ENCODE peak calls at places on chromosome 20, in five cellular contexts. I, B, Y, N and U are unnamed samples. For H3K27me3, the result is how much of the 10 kb centered on the place peaks cover.

GRCh38 chr20:12409501-12409900 is 491.8 kb downstream of the BTBD3 start:
- DNase-seq in I (peak), B (no peak), Y (no peak), N (no peak), U (peak)

GRCh38 chr20:49573900-49574416 is 6.0 kb upstream of the PTGIS start:
- DNase-seq in I (no peak), B (no peak), Y (no peak), N (no peak), U (no peak)

GRCh38 chr20:22619806-22620205 is 35.4 kb upstream of the FOXA2 start:
- DNase-seq in I (no peak), B (peak), Y (no peak), N (no peak), U (no peak)

GRCh38 chr20:53502820-53503219 is 90.8 kb downstream of the ZNF217 start:
- DNase-seq in I (no peak), B (peak), Y (no peak), N (no peak), U (no peak)

GRCh38 chr20:57553376-57554018 is 7.4 kb upstream of the PCK1 start:
- DNase-seq in I (no peak), B (no peak), Y (no peak), N (no peak), U (no peak)

GRCh38 chr20:26243731-26244130 is 547.1 kb upstream of the ZNF337 start:
- DNase-seq in I (no peak), B (no peak), Y (no peak), N (no peak), U (no peak)

GRCh38 chr20:61535956-61536355 is 283.9 kb downstream of the CDH4 start:
- DNase-seq in I (no peak), B (no peak), Y (no peak), N (no peak), U (no peak)

GRCh38 chr20:237479-237878 is 10.4 kb downstream of the DEFB129 start:
- DNase-seq in I (no peak), B (no peak), Y (no peak), N (no peak), U (no peak)

GRCh38 chr20:31608256-31608980 is 3.3 kb downstream of the ID1 start:
- DNase-seq in I (peak), B (peak), Y (peak), N (peak), U (peak)

GRCh38 chr20:5557123-5557522 is 193.1 kb upstream of the SHLD1 start:
- DNase-seq in I (peak), B (peak), Y (peak), N (peak), U (peak)

GRCh38 chr20:11214281-11214680 is 540.5 kb upstream of the JAG1 start:
- DNase-seq in I (no peak), B (no peak), Y (no peak), N (no peak), U (no peak)

GRCh38 chr20:48126227-48126740 is 341.0 kb upstream of the SULF2 start:
- DNase-seq in I (no peak), B (no peak), Y (no peak), N (no peak), U (no peak)

GRCh38 chr20:57702091-57702490 is 7.7 kb downstream of the PMEPA1 start:
- DNase-seq in I (no peak), B (no peak), Y (no peak), N (no peak), U (no peak)

GRCh38 chr20:14334306-14334930 is 3.0 kb downstream of the FLRT3 start:
- DNase-seq in I (peak), B (no peak), Y (peak), N (peak), U (peak)

GRCh38 chr20:14599613-14600012 is 262.2 kb upstream of the FLRT3 start:
- DNase-seq in I (no peak), B (no peak), Y (no peak), N (no peak), U (no peak)

GRCh38 chr20:61599061-61599930 is 347.2 kb downstream of the CDH4 start:
- DNase-seq in I (no peak), B (peak), Y (no peak), N (no peak), U (no peak)

GRCh38 chr20:53652090-53652858 is 58.6 kb upstream of the ZNF217 start:
- DNase-seq in I (no peak), B (no peak), Y (no peak), N (peak), U (no peak)

GRCh38 chr20:21515300-21516179 is 1.7 kb upstream of the NKX2-2 start:
- DNase-seq in I (no peak), B (peak), Y (peak), N (no peak), U (no peak)

GRCh38 chr20:52110456-52110855 is 81.1 kb downstream of the ZFP64 start:
- DNase-seq in I (no peak), B (no peak), Y (no peak), N (no peak), U (no peak)

GRCh38 chr20:20014659-20015058 is 2.5 kb upstream of the NAA20 start:
- DNase-seq in I (peak), B (no peak), Y (no peak), N (no peak), U (no peak)

GRCh38 chr20:10665791-10666190 is 8.0 kb downstream of the JAG1 start:
- DNase-seq in I (no peak), B (no peak), Y (no peak), N (no peak), U (peak)

GRCh38 chr20:61048292-61048691 is 203.8 kb upstream of the CDH4 start:
- DNase-seq in I (no peak), B (no peak), Y (no peak), N (no peak), U (no peak)

GRCh38 chr20:4025125-4025524 is 9.8 kb upstream of the RNF24 start:
- DNase-seq in I (no peak), B (no peak), Y (no peak), N (no peak), U (no peak)

GRCh38 chr20:22815584-22815983 is 219.5 kb upstream of the SSTR4 start:
- DNase-seq in I (no peak), B (no peak), Y (no peak), N (no peak), U (no peak)

GRCh38 chr20:19661717-19662637 is 96.1 kb upstream of the RIN2 start:
- DNase-seq in I (peak), B (peak), Y (peak), N (peak), U (peak)

GRCh38 chr20:19688031-19688806 is 69.8 kb upstream of the RIN2 start:
- DNase-seq in I (peak), B (peak), Y (no peak), N (peak), U (peak)

GRCh38 chr20:47318027-47318595 is 38.4 kb downstream of the ZMYND8 start:
- DNase-seq in I (peak), B (peak), Y (no peak), N (peak), U (peak)

GRCh38 chr20:10961651-10962288 is 288.0 kb upstream of the JAG1 start:
- DNase-seq in I (peak), B (no peak), Y (no peak), N (no peak), U (no peak)

GRCh38 chr20:51650685-51651134 is 108.2 kb upstream of the NFATC2 start:
- DNase-seq in I (peak), B (no peak), Y (no peak), N (peak), U (peak)

GRCh38 chr20:49905415-49906091 is 9.8 kb downstream of the SPATA2 start:
- DNase-seq in I (no peak), B (no peak), Y (no peak), N (no peak), U (no peak)

GRCh38 chr20:17059465-17059864 is 167.4 kb upstream of the PCSK2 start:
- DNase-seq in I (peak), B (no peak), Y (no peak), N (peak), U (no peak)

GRCh38 chr20:40497781-40498691 is 191.0 kb downstream of the MAFB start:
- DNase-seq in I (no peak), B (no peak), Y (no peak), N (peak), U (peak)

GRCh38 chr20:50658804-50659380 is 32.5 kb downstream of the RIPOR3 start:
- DNase-seq in I (peak), B (no peak), Y (no peak), N (no peak), U (no peak)

DNA sequence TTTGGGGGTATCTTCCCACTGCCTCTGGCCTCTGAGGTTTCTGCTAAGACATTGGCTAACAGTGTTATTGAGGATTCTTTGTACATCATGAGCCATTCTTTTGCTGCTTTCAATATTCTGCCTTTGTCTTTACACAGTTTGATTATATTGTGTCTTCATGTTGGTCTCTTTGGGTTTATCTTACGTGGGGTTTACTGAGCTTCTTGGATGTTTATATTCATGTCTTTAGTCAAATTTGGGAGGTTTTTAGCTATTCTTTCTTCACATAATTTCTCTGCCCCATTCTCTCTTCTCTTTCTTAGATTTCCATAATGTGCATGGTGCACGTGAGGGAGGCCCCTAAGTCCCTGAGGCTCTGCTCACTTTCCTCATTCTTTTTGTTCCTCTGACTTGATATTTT is 7.6 kb downstream of the ENTPD6 start:
- DNase-seq in I (no peak), B (no peak), Y (no peak), N (no peak), U (no peak)
- H3K4me2 ChIP-seq in I (no peak), B (no peak), Y (no peak), N (no peak), U (no peak)

GRCh38 chr20:63168861-63169260 is 47.1 kb downstream of the YTHDF1 start:
- DNase-seq in I (no peak), B (no peak), Y (no peak), N (no peak), U (no peak)
- H3K27me3 ChIP-seq in I (under half), B (under half), Y (under half), N (half or more), U (under half)

GRCh38 chr20:34952676-34953075 is 2.9 kb downstream of the GSS start:
- DNase-seq in I (no peak), B (no peak), Y (no peak), N (no peak), U (no peak)
- H3K27ac ChIP-seq in I (no peak), B (no peak), Y (no peak), N (peak), U (no peak)

GRCh38 chr20:24673678-24674570 is 204.5 kb downstream of the SYNDIG1 start:
- DNase-seq in I (peak), B (no peak), Y (no peak), N (peak), U (peak)
- H3K4me2 ChIP-seq in I (peak), B (no peak), Y (no peak), N (no peak), U (peak)

DNA sequence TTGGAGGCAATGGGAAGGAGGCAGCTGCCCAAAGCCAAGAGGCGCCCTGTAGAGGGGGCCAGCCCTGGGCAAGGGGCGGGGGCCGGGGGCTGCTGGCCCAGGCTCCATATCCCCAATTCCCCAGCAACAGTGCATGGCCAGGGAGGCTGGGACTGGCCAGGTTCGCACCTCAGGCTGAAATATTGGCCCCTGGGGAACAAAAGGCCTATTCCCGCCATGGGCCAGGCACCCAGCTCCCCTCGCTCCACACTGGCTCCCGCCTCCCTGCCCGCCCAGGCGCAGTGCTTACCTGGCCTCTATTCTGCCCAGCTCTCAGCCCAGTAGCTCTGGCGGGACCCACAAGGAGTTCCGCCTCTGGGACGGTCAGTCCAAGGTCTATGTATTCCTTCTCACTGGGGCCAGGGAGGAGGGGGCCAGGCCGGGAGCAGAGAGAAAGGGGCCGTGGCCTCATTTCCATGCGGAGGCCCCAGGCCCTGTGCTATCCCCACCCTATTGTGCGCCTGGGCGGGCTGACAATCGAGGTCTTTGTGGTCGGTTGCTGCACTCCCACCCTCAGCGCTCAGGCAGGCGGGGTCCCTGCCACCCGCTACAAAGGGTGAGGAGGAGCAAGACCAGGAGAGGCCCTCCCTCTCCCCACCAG is 42.3 kb downstream of the YTHDF1 start:
- DNase-seq in I (no peak), B (no peak), Y (peak), N (no peak), U (no peak)
- H3K27me3 ChIP-seq in I (half or more), B (half or more), Y (under half), N (half or more), U (half or more)

DNA sequence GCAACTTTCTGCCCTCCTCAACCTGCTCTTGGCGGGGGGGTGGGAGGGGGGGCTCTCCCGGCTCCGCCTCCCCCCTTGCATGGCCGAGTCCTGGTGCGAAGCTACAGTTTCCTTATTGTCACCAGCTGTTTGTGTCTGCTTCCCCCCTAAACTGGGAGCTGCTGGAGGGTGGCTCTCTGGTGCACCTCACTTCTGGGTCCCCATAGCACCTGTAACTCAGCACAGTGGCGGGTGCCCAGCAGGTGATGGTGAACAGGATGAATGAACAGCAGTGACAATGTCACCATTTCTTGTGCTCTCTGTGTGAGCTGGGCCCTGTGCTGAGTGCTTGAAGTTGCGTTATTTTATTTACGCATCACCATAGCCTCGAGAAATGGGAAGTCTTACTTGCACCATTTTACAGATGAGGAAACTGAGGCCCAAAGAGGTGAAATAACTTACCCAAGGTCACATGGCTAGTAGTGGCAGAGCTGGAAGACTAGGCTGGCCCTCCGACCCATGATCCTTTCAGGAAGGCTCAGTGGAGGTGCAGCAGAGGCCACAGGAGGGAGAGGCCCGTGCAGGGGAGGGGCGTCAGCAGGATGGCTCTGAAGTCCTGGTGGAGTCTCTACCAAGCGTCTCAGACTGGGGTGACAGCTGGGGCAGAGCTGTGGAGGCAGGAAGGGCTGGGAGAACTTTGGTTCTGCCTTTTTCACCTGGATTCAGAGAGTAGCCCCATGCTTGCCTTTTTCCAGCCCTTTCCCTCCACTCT is 41.8 kb downstream of the SRC start:
- DNase-seq in I (no peak), B (no peak), Y (no peak), N (no peak), U (no peak)
- H3K27ac ChIP-seq in I (no peak), B (no peak), Y (no peak), N (no peak), U (no peak)

GRCh38 chr20:59005523-59006166 is 1.4 kb downstream of the CTSZ start:
- DNase-seq in I (no peak), B (no peak), Y (no peak), N (no peak), U (no peak)

GRCh38 chr20:59003836-59004492 is 3.1 kb downstream of the CTSZ start:
- DNase-seq in I (no peak), B (no peak), Y (no peak), N (no peak), U (no peak)

GRCh38 chr20:59002874-59003399 is 4.1 kb downstream of the CTSZ start:
- DNase-seq in I (no peak), B (no peak), Y (no peak), N (no peak), U (no peak)

GRCh38 chr20:59004763-59005522 is 2.1 kb downstream of the CTSZ start:
- DNase-seq in I (no peak), B (no peak), Y (no peak), N (no peak), U (no peak)

DNA sequence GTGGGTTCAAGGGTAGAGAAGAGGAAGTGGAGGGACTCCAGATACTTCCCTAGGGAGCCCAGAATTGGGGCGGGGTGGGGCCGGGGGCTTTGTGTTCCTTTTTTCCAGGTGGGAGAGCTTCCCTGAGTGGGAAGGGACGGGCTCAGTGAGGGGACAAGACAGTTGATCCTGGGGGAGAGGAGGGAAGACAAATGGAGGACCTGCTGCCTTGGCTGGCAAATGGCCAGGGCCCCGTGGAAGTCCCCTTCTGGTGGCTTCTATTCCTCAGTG is 2.6 kb downstream of the CTSZ start:
- DNase-seq in I (no peak), B (no peak), Y (no peak), N (no peak), U (no peak)
- H3K4me2 ChIP-seq in I (no peak), B (no peak), Y (no peak), N (no peak), U (no peak)

GRCh38 chr20:46260480-46260879 is 47.8 kb downstream of the CDH22 start:
- DNase-seq in I (peak), B (no peak), Y (no peak), N (no peak), U (peak)

GRCh38 chr20:46257887-46258286 is 50.4 kb downstream of the CDH22 start:
- DNase-seq in I (no peak), B (no peak), Y (no peak), N (no peak), U (no peak)

GRCh38 chr20:46259260-46259859 is 48.9 kb downstream of the CDH22 start:
- DNase-seq in I (no peak), B (no peak), Y (no peak), N (no peak), U (no peak)

GRCh38 chr20:46261456-46262253 is 46.6 kb downstream of the CDH22 start:
- DNase-seq in I (no peak), B (no peak), Y (no peak), N (no peak), U (no peak)

GRCh38 chr20:46260936-46261454 is 47.3 kb downstream of the CDH22 start:
- DNase-seq in I (no peak), B (no peak), Y (no peak), N (no peak), U (no peak)
- H3K27me3 ChIP-seq in I (under half), B (under half), Y (under half), N (under half), U (under half)

DNA sequence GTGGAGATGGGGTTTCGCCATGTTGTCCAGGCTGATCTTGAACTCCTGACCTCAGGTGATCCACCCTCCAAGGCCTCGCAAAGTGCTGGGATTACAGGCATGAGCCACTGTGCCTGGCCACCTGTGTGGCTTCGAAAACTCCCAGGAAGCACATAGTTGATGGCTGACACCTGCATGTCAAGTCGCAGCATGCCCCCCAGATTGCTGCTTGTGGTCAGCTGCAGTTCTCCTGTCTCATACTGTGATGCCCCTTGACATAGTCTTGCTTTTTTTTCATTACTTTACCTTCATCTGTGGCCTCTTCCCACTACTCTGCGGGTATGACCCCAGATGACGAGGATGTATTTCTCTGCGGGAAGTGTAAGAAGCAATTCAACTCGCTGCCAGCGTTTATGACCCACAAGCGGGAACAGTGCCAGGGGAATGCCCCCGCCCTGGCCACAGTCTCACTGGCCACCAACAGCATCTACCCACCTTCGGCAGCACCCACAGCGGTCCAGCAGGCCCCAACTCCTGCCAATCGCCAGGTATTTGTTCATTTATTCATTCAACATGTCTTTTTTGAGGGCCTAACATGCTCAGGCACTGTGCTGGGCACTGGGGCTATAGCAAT is 13.1 kb downstream of the ZNF341 start:
- DNase-seq in I (no peak), B (no peak), Y (no peak), N (no peak), U (peak)
- H3K27ac ChIP-seq in I (no peak), B (no peak), Y (no peak), N (no peak), U (no peak)

DNA sequence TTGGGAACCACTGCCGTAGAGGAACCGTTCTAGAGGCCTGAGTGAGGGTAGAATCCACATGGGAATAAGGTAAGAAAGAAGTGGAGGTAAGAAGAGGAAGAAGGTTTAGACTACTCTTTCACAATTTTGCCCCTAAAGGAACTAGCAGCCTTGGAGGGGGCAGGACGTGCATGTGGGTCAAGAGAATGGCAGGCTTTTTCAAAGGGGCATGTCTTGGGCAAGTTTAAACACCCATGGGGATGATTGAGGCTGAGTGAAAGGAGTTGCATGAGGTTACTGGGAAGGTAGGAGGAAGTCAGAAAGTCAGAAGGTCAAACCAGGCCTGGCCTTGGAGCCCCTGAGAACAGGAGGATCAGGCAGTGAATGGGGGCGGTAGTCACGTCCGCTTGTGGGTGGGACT is 10.2 kb downstream of the ADA start:
- DNase-seq in I (no peak), B (no peak), Y (no peak), N (no peak), U (no peak)
- H3K4me2 ChIP-seq in I (no peak), B (no peak), Y (no peak), N (no peak), U (no peak)